ENCODE peak calls at places on chromosome 16, in five cellular contexts. S is H9, G is mesenchymal stem cell, Q is neuronal stem cell, T is H1. F is an unnamed sample.

GRCh38 chr16:80441935-80442334 is 98.9 kb upstream of the DYNLRB2 start:
- DNase-seq in S (no peak), G (no peak), Q (no peak), T (no peak), F (no peak)

GRCh38 chr16:65098916-65099315 is 22.9 kb downstream of the CDH11 start:
- DNase-seq in S (no peak), T (no peak), G (no peak), Q (no peak), F (no peak)

GRCh38 chr16:30108059-30108855 is 5.1 kb downstream of the GDPD3 start:
- DNase-seq in G (no peak), T (no peak), S (no peak), Q (no peak), F (no peak)

GRCh38 chr16:31875112-31875803 is 1.7 kb downstream of the ZNF267 start:
- DNase-seq in T (no peak), S (no peak), G (peak), Q (no peak), F (peak)

GRCh38 chr16:67678354-67679023 is 11.9 kb downstream of the C16orf86 start:
- DNase-seq in Q (no peak), G (no peak), S (no peak), T (no peak), F (no peak)

GRCh38 chr16:1900452-1900774 is 17.8 kb downstream of the HS3ST6 start:
- DNase-seq in G (no peak), S (no peak), T (no peak), Q (no peak), F (peak)

GRCh38 chr16:55253987-55254386 is 70.0 kb upstream of the IRX6 start:
- DNase-seq in Q (no peak), T (no peak), S (no peak), G (no peak), F (no peak)

GRCh38 chr16:962366-962765 is 8.4 kb downstream of the LMF1 start:
- DNase-seq in T (no peak), S (no peak), G (no peak), Q (no peak), F (no peak)

GRCh38 chr16:25176136-25176535 is 40.6 kb upstream of the AQP8 start:
- DNase-seq in T (no peak), G (no peak), Q (no peak), S (no peak), F (no peak)

GRCh38 chr16:80467961-80468360 is 72.8 kb upstream of the DYNLRB2 start:
- DNase-seq in T (no peak), G (no peak), Q (no peak), S (no peak), F (no peak)

GRCh38 chr16:1333149-1333812 is at the start of gene BAIAP3:
- DNase-seq in S (peak), T (peak), G (peak), Q (no peak), F (peak)

GRCh38 chr16:11179569-11179968 is 76.4 kb downstream of the SOCS1 start:
- DNase-seq in T (no peak), Q (no peak), S (no peak), G (no peak), F (no peak)

GRCh38 chr16:89375021-89375420 is 115.3 kb downstream of the ANKRD11 start:
- DNase-seq in G (peak), Q (no peak), T (no peak), S (no peak), F (no peak)

GRCh38 chr16:19696961-19697360 is 21.1 kb downstream of the KNOP1 start:
- DNase-seq in G (no peak), T (no peak), S (no peak), Q (no peak), F (no peak)

GRCh38 chr16:17448640-17449638 is 21.8 kb downstream of the XYLT1 start:
- DNase-seq in S (no peak), T (no peak), G (no peak), Q (no peak), F (no peak)

GRCh38 chr16:29009050-29009837 is 24.4 kb downstream of the LAT start:
- DNase-seq in T (no peak), Q (no peak), G (no peak), S (no peak), F (no peak)

GRCh38 chr16:66905633-66906539 is 12.8 kb downstream of the CDH16 start:
- DNase-seq in S (peak), T (no peak), G (no peak), Q (no peak), F (no peak)

GRCh38 chr16:68000450-68000849 is 1.2 kb upstream of the DPEP2 start:
- DNase-seq in S (no peak), Q (no peak), T (no peak), G (peak), F (no peak)

GRCh38 chr16:15654591-15654990 is 4.5 kb downstream of the NDE1 start:
- DNase-seq in G (no peak), S (no peak), T (no peak), Q (no peak), F (no peak)

GRCh38 chr16:47096297-47096696 is 47.4 kb downstream of the NETO2 start:
- DNase-seq in Q (no peak), G (no peak), S (no peak), T (no peak), F (no peak)

GRCh38 chr16:6988846-6989245 is 343.8 kb upstream of the RBFOX1 start:
- DNase-seq in T (no peak), Q (no peak), S (no peak), G (no peak), F (no peak)

GRCh38 chr16:278863-279366 is 1.5 kb upstream of the ARHGDIG start:
- DNase-seq in T (no peak), Q (no peak), G (peak), S (no peak), F (no peak)

GRCh38 chr16:72927199-72928088 is 120.5 kb downstream of the ZFHX3 start:
- DNase-seq in G (peak), S (no peak), Q (no peak), T (no peak), F (no peak)

GRCh38 chr16:21083729-21084268 is 66.8 kb downstream of the DNAH3 start:
- DNase-seq in G (peak), S (peak), T (peak), Q (peak), F (peak)

GRCh38 chr16:49280022-49280741 is 1.5 kb downstream of the CBLN1 start:
- DNase-seq in T (peak), G (no peak), Q (no peak), S (peak), F (no peak)

GRCh38 chr16:2341456-2342447 is 1.2 kb upstream of the ABCA3 start:
- DNase-seq in G (no peak), Q (no peak), T (peak), S (peak), F (no peak)

GRCh38 chr16:80511824-80512223 is 29.0 kb upstream of the DYNLRB2 start:
- DNase-seq in S (no peak), G (no peak), T (no peak), Q (no peak), F (no peak)

GRCh38 chr16:22192261-22193133 is 13.6 kb upstream of the EEF2K start:
- DNase-seq in T (no peak), G (peak), S (peak), Q (no peak), F (peak)

GRCh38 chr16:89363621-89364393 is 126.6 kb downstream of the ANKRD11 start:
- DNase-seq in Q (no peak), T (no peak), G (peak), S (peak), F (peak)

GRCh38 chr16:2985457-2985856 is 5.2 kb upstream of the PKMYT1 start:
- DNase-seq in T (no peak), Q (no peak), S (no peak), G (no peak), F (no peak)

GRCh38 chr16:57815987-57816745 is 13.9 kb upstream of the KIFC3 start:
- DNase-seq in Q (no peak), G (peak), T (no peak), S (peak), F (peak)

GRCh38 chr16:51049276-51049675 is 101.8 kb downstream of the SALL1 start:
- DNase-seq in Q (no peak), T (no peak), S (no peak), G (no peak), F (peak)

GRCh38 chr16:88967800-88968588 is 9.0 kb downstream of the CBFA2T3 start:
- DNase-seq in Q (no peak), T (no peak), S (no peak), G (no peak), F (no peak)

GRCh38 chr16:68470461-68471150 is 22.3 kb upstream of the SMPD3 start:
- DNase-seq in Q (no peak), G (no peak), T (no peak), S (no peak), F (no peak)

GRCh38 chr16:59210955-59211541 is 476.9 kb upstream of the GOT2 start:
- DNase-seq in Q (peak), G (peak), T (no peak), S (peak), F (no peak)
- H2BK12ac ChIP-seq in Q (no peak), G (no peak), T (peak), S (no peak), F (no peak)

GRCh38 chr16:56777533-56777932 is 47.6 kb downstream of the NUP93 start:
- DNase-seq in G (no peak), Q (no peak), S (no peak), T (no peak), F (no peak)
- H2BK12ac ChIP-seq in G (no peak), Q (no peak), S (no peak), T (no peak), F (no peak)

DNA sequence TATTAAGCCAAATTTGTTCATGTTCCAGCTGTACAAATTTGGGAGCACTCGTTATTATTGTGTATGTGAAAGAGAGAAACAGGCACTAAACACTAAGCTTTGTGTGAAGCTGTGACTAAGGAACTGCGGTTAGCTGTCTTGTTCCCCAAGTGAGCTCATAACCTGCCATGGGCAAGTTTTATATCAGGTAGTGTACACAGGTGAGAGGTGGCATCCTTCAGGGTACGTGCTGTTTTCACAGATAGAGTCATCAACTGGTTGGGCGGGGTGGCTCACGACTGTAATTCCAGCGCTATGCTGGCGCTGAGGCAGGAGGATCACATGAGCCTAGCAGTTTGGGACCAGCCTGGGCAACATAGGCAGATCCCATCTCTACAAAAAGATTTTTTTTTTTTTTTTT is 2.8 kb downstream of the DNAJA3 start:
- DNase-seq in S (no peak), Q (no peak), T (no peak), G (no peak), F (no peak)
- H2BK12ac ChIP-seq in S (no peak), Q (no peak), T (no peak), G (no peak), F (no peak)

GRCh38 chr16:14309906-14310305 is 238.8 kb downstream of the MRTFB start:
- DNase-seq in S (no peak), Q (no peak), T (no peak), G (peak), F (peak)

GRCh38 chr16:14307059-14307531 is 236.0 kb downstream of the MRTFB start:
- DNase-seq in T (no peak), Q (no peak), S (no peak), G (no peak), F (no peak)

GRCh38 chr16:14307623-14308356 is 236.7 kb downstream of the MRTFB start:
- DNase-seq in Q (no peak), T (no peak), G (no peak), S (no peak), F (peak)

GRCh38 chr16:14309001-14309886 is 238.1 kb downstream of the MRTFB start:
- DNase-seq in Q (no peak), T (no peak), G (peak), S (peak), F (peak)

GRCh38 chr16:14308357-14308723 is 237.2 kb downstream of the MRTFB start:
- DNase-seq in S (no peak), G (no peak), T (no peak), Q (no peak), F (peak)
- H2BK12ac ChIP-seq in S (no peak), G (peak), T (peak), Q (no peak), F (peak)

DNA sequence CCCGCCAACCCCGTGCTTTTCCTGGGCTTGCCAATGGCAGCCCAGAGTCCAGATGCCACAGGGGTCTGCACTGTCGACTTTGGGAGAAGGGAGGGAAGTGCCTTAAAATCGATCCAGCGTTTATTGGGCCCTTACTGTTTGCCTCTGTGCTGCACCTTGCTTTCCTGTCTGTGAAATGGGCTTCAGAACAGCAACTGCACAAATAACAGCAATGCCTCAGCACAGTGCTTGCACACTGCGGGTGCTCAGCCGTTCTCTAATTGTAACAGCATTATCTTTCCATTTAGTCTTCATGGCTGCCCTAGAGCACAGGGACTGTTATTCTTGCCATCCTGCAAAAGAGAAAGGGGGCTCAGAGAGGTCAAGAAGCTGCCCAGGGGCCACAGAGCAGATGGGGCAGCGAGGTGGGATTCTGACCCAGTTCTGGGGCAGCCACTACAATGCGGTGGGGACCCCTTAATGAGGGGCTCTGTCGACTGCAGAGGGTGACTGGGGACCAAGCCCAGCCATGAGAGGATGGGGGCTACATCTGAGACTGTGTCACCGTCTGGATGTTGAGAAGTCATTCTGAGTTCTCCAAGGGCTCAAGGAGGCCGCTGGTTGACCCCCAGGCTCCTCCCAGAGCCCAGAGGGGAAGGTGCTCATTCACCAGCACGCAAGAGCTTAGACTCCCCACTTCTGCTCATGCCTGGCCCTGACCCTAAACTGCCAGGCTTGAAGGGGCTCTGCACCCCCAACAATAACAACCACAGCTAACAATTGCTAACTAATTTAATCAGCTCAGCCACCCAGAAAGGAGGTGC is 9.4 kb upstream of the FOXF1 start:
- DNase-seq in G (no peak), Q (no peak), S (no peak), T (no peak), F (no peak)
- H2BK12ac ChIP-seq in G (peak), Q (no peak), S (no peak), T (peak), F (no peak)

DNA sequence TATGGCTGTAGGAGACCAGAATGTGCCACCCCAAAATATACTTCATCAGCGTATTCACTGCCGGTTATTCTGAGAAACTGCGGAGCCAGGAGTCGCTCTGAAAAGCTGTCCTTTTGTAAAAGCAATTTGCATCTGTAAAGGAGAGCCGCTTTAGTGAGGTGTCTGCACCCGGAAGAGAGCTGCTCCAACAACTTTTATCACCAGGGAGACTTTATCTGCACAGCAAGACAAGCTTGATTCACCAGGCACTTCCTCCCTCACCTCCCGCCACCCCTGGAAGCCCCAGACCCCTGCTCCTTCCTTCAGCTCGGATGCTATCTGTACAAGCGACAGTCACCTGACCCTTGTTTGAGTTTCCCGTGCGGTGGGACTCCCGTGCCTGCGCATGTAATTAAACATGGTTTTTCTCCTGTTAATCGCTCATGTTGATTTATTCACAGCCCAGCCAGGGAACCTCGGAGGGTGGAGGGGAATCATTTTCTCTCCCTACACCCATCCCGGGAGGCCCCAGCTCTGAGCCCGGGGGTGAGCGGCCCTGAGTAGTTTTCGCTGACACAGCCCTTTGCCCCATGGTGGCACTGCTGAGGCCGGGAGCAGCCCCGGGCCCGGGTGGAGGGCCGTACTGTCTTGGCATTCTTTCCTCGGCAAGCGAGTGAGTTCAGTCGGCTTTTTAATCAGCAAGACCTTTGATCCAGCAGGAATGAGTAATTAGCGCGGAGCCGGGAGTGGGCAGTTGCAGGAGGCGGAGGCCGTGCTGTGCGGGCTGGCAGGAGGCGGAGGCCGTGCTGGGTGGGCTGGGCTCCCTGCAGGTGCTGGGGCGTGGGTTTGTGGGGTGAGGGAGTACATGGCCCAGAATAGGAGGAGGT is 222.7 kb upstream of the CIBAR2 start:
- DNase-seq in Q (peak), S (peak), G (peak), T (no peak), F (no peak)
- H2BK12ac ChIP-seq in Q (peak), S (no peak), G (peak), T (peak), F (no peak)

F was measured in trophoblast cell.